ENCODE peak calls at places on chromosome 2, in five cellular contexts. K is NAMALWA; P is thoracic aorta; H is progenitor cell of endocrine pancreas; D is stimulated activated CD4-positive, alpha-beta T cell treated with anti-CD3 and anti-CD28 coated beads, Interleukin-4, amount 100 ng/mL, for 4 hours. Z is an unnamed sample.

GRCh38 chr2:57437077-57437476 is 609.5 kb upstream of the VRK2 start:
- DNase-seq in K (no peak), P (no peak), H (no peak), D (no peak), Z (no peak)

GRCh38 chr2:156907806-156908205 is 349.7 kb upstream of the GALNT5 start:
- DNase-seq in K (no peak), P (no peak), H (no peak), D (no peak), Z (no peak)

GRCh38 chr2:109164739-109165221 is 35.8 kb downstream of the SH3RF3 start:
- DNase-seq in K (no peak), P (no peak), H (no peak), D (no peak), Z (no peak)

GRCh38 chr2:98909381-98910211 is 26.4 kb downstream of the CRACDL start:
- DNase-seq in K (peak), P (no peak), H (peak), D (no peak), Z (peak)

GRCh38 chr2:236997086-236997485 is 88.6 kb upstream of the COPS8 start:
- DNase-seq in K (no peak), P (no peak), H (peak), D (no peak), Z (no peak)

GRCh38 chr2:20050712-20051517 is 513 bp downstream of the LAPTM4A start:
- DNase-seq in K (peak), P (no peak), H (peak), D (peak), Z (no peak)

GRCh38 chr2:216617159-216617815 is 15.9 kb upstream of the IGFBP2 start:
- DNase-seq in K (no peak), P (no peak), H (no peak), D (no peak), Z (no peak)

GRCh38 chr2:13597176-13597575 is 880.4 kb downstream of the TRIB2 start:
- DNase-seq in K (no peak), P (no peak), H (no peak), D (no peak), Z (peak)

GRCh38 chr2:105052773-105053172 is 14.9 kb downstream of the MRPS9 start:
- DNase-seq in K (no peak), P (no peak), H (no peak), D (no peak), Z (no peak)

GRCh38 chr2:148814853-148815419 is 60.1 kb upstream of the KIF5C start:
- DNase-seq in K (no peak), P (no peak), H (no peak), D (no peak), Z (no peak)